ENCODE peak calls at places on chromosome 13, in ten cellular contexts. A is non-pigmented ciliary epithelial cell; R is lower lobe of right lung; B is RPMI7951; E is ELF-1; Q is M059J; I is astrocyte of the spinal cord; Z is pons; X is stimulated activated effector memory CD8-positive, alpha-beta T cell treated with anti-CD3 and anti-CD28 coated beads, Interleukin-12 subunit alpha, Interleukin-12 subunit beta, amount 100 ng/mL, for 72 hours; M is NT2/D1. O is an unnamed sample.

GRCh38 chr13:83943530-83944279 is 61.4 kb upstream of the SLITRK1 start:
- DNase-seq in Q (no peak), I (no peak), Z (peak), M (no peak), A (no peak), B (no peak), R (no peak), X (no peak), E (no peak), O (peak)

GRCh38 chr13:41588899-41589298 is 131.5 kb downstream of the RGCC start:
- DNase-seq in X (no peak), A (peak), B (peak), I (peak), M (no peak), Z (no peak), Q (peak), E (no peak), R (no peak), O (no peak)

GRCh38 chr13:32370805-32371204 is 55.5 kb downstream of the BRCA2 start:
- DNase-seq in R (no peak), E (no peak), X (no peak), A (no peak), B (no peak), Z (no peak), I (no peak), Q (no peak), M (no peak), O (no peak)

GRCh38 chr13:102913924-102914628 is 68.2 kb downstream of the ERCC5 start:
- DNase-seq in E (no peak), R (no peak), B (peak), Z (peak), Q (peak), A (no peak), M (no peak), X (no peak), I (peak), O (no peak)

GRCh38 chr13:75641026-75641425 is 4.9 kb downstream of the LMO7 start:
- DNase-seq in M (no peak), Q (no peak), Z (no peak), I (no peak), B (no peak), X (no peak), E (no peak), R (no peak), A (no peak), O (no peak)

GRCh38 chr13:97600438-97601080 is 166.6 kb downstream of the RAP2A start:
- DNase-seq in M (no peak), B (peak), E (no peak), I (peak), A (peak), R (no peak), X (no peak), Z (no peak), Q (peak), O (no peak)

GRCh38 chr13:23020246-23020843 is 160.4 kb upstream of the SGCG start:
- DNase-seq in R (no peak), E (peak), B (peak), I (peak), A (peak), X (no peak), M (peak), Q (peak), Z (peak), O (peak)

GRCh38 chr13:95956589-95957148 is 96.5 kb downstream of the UGGT2 start:
- DNase-seq in A (peak), I (peak), R (no peak), E (no peak), M (no peak), B (peak), Z (no peak), X (no peak), Q (peak), O (no peak)

GRCh38 chr13:36858285-36858684 is 39.3 kb downstream of the RFXAP start:
- DNase-seq in E (peak), A (no peak), Z (peak), M (peak), X (no peak), B (peak), R (no peak), I (peak), Q (peak), O (no peak)

GRCh38 chr13:21060063-21060826 is 1.1 kb downstream of the LATS2 start:
- DNase-seq in E (peak), X (no peak), M (no peak), Z (no peak), A (no peak), I (peak), R (peak), Q (peak), B (peak), O (no peak)

GRCh38 chr13:30704596-30704995 is 30.7 kb upstream of the ALOX5AP start:
- DNase-seq in R (no peak), X (no peak), A (no peak), I (no peak), Z (no peak), E (no peak), M (no peak), B (no peak), Q (no peak), O (no peak)

GRCh38 chr13:52061587-52061986 is 37.1 kb downstream of the UTP14C start:
- DNase-seq in Z (no peak), R (no peak), B (no peak), A (no peak), I (no peak), M (no peak), Q (no peak), X (no peak), E (no peak), O (no peak)

GRCh38 chr13:20525601-20526544 is at the start of gene CRYL1:
- DNase-seq in R (peak), B (peak), A (no peak), X (peak), I (peak), E (peak), Z (peak), Q (peak), M (no peak), O (peak)